ENCODE peak calls at places on chromosomes 16 and 17, in five cellular contexts. N is H1, Y is SK-N-SH, B is HCT116, D is GM12878. H is an unnamed sample.

GRCh38 chr17:9209347-9209746 is 188.0 kb downstream of the NTN1 start:
- DNase-seq in B (no peak), Y (no peak), D (no peak), N (no peak), H (no peak)

GRCh38 chr17:32158870-32159585 is 16.7 kb downstream of the RHOT1 start:
- DNase-seq in D (no peak), B (no peak), N (no peak), Y (no peak), H (no peak)

GRCh38 chr16:49936791-49937190 is 80.9 kb upstream of the ZNF423 start:
- DNase-seq in Y (no peak), N (no peak), B (no peak), D (no peak), H (no peak)

GRCh38 chr16:13077816-13078215 is 176.4 kb downstream of the SHISA9 start:
- DNase-seq in Y (no peak), N (no peak), B (no peak), D (no peak), H (no peak)

GRCh38 chr16:88458039-88458772 is 5.1 kb downstream of the ZFPM1 start:
- DNase-seq in B (no peak), Y (peak), N (no peak), D (no peak), H (no peak)

GRCh38 chr16:24925163-24925562 is 79.4 kb downstream of the SLC5A11 start:
- DNase-seq in Y (no peak), D (no peak), N (no peak), B (no peak), H (no peak)

GRCh38 chr17:81391964-81392908 is 3.0 kb upstream of the BAHCC1 start:
- DNase-seq in B (no peak), Y (peak), D (no peak), N (peak), H (no peak)

GRCh38 chr16:6573577-6573976 is 759.1 kb upstream of the RBFOX1 start:
- DNase-seq in N (peak), D (no peak), B (no peak), Y (peak), H (peak)

GRCh38 chr17:58007781-58008706 is 998 bp upstream of the SRSF1 start:
- DNase-seq in D (no peak), N (no peak), Y (peak), B (no peak), H (no peak)

GRCh38 chr16:30619643-30620042 is 9.5 kb upstream of the ZNF689 start:
- DNase-seq in B (no peak), D (no peak), Y (no peak), N (no peak), H (no peak)

GRCh38 chr17:42537826-42538451 is 1.9 kb downstream of the NAGLU start:
- DNase-seq in D (no peak), N (no peak), B (no peak), Y (no peak), H (no peak)

GRCh38 chr16:26981266-26981938 is 85.3 kb upstream of the C16orf82 start:
- DNase-seq in N (no peak), D (no peak), Y (no peak), B (no peak), H (no peak)

GRCh38 chr16:84593825-84594724 is 23.8 kb downstream of the COTL1 start:
- DNase-seq in N (no peak), D (peak), B (no peak), Y (peak), H (peak)

GRCh38 chr16:4373909-4374742 is 2.5 kb downstream of the VASN start:
- DNase-seq in D (no peak), B (no peak), Y (no peak), N (no peak), H (peak)

GRCh38 chr16:50697881-50698767 is 4.7 kb downstream of the NOD2 start:
- DNase-seq in D (peak), Y (no peak), N (no peak), B (no peak), H (no peak)

GRCh38 chr16:56729736-56730662 is at the start of gene NUP93:
- DNase-seq in D (peak), Y (peak), B (peak), N (peak), H (peak)

GRCh38 chr16:74691093-74691855 is 9.4 kb downstream of the MLKL start:
- DNase-seq in N (no peak), Y (no peak), D (no peak), B (no peak), H (no peak)

GRCh38 chr17:79340286-79340685 is 265.7 kb downstream of the ENGASE start:
- DNase-seq in D (peak), B (no peak), N (no peak), Y (no peak), H (no peak)

GRCh38 chr17:13002761-13003453 is 14.9 kb downstream of the ELAC2 start:
- DNase-seq in Y (peak), N (peak), B (peak), D (no peak), H (peak)

GRCh38 chr17:57511475-57512123 is 233.5 kb downstream of the CCDC182 start:
- DNase-seq in B (no peak), Y (no peak), N (no peak), D (no peak), H (no peak)

GRCh38 chr17:82819015-82819414 is 20.8 kb downstream of the ZNF750 start:
- DNase-seq in D (no peak), Y (no peak), B (no peak), N (no peak), H (no peak)

GRCh38 chr17:74531231-74531761 is at the start of gene CD300LB:
- DNase-seq in B (no peak), D (no peak), Y (no peak), N (no peak), H (no peak)

GRCh38 chr16:8137581-8137980 is 452.7 kb downstream of the TMEM114 start:
- DNase-seq in N (no peak), D (no peak), B (no peak), Y (no peak), H (peak)

GRCh38 chr16:68790130-68790761 is 53.1 kb upstream of the TANGO6 start:
- DNase-seq in Y (no peak), D (no peak), N (no peak), B (no peak), H (no peak)

GRCh38 chr17:38333635-38334295 is 10.0 kb downstream of the GPR179 start:
- DNase-seq in D (no peak), B (no peak), N (peak), Y (peak), H (peak)

GRCh38 chr17:77610980-77611641 is 347.4 kb upstream of the TNRC6C start:
- DNase-seq in B (no peak), N (no peak), Y (no peak), D (no peak), H (no peak)

GRCh38 chr16:17555176-17555575 is 84.4 kb upstream of the XYLT1 start:
- DNase-seq in Y (no peak), N (no peak), D (no peak), B (no peak), H (no peak)

GRCh38 chr17:74739227-74739831 is 2.3 kb downstream of the RAB37 start:
- DNase-seq in Y (no peak), B (no peak), N (no peak), D (no peak), H (no peak)

DNA sequence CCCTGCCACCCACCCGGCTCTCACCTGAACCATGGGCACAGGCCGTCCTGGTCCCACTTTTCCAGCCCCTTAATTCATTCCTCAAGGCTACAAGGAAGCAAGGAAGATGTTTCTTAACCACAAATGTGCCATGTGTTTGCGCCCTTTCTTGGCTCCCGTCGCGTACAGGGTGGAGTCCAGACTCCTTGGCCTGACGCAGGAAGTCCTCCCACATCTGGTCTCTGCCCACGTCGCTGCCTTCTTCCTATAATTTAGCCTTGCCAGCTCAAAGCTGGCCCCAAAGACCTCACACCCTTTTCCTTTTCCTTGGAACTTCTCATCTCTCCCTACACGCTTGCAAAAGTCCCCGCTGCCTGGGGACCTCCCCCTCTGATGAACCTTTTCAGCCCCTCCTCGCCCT is 38.8 kb upstream of the BHLHA9 start:
- DNase-seq in D (no peak), B (no peak), Y (no peak), N (no peak), H (no peak)
- TF ChIP-seq SIN3A in D (no peak), B (no peak), Y (no peak), N (no peak), H (no peak)

GRCh38 chr17:45305532-45306087 is 11.2 kb downstream of the MAP3K14 start:
- DNase-seq in D (no peak), Y (no peak), B (no peak), N (no peak), H (no peak)
- TF ChIP-seq SIN3A in D (no peak), Y (no peak), B (no peak), N (no peak), H (no peak)

DNA sequence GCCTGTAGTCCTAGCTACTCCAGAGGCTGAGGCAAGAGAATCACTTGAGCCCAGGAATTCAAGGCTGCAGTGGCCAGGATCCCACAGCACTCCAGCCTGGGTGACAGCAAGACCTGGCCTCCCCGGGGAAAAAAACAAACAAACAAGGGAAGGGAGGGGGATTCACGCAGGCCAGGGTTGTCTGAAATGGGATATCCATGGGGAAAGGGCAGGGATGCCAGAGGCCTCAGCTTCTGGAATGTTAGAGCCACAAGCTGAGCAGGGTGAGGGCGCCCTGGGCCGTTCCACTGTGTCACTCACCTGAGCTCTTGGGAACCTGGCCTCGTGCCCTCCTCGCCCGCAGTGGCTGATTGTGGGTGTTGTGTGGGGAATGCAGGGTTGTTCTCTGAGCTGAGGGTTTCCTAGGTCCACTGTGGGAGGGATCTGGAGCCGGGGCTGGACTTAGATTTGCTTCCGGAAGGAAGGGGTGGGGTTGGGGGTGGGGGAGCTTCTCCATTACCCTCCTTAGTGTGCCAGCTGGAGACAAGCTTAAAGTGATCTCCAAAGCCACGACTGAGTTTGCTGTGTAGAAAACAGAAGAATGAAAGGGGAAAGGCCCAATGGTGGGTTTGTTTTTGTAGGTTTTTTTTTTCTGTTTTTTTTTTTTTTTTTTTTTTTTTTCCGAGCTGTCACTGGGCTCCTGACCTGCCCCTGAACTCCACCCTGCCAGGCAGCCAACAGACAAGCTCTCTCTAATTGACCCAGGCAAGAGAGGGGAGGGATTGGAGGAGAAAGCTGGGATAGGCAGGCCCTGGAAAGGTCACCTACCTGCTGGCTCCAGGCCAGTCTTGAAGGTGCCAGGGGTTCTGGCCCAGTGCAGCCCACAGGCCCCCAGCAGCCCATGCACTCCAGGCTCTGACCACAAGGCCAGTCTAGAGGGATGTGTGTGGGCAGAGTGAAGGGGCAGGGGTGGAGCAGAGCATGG is at the start of gene SULT1A1:
- DNase-seq in Y (peak), B (no peak), D (no peak), N (no peak), H (peak)
- TF ChIP-seq SIN3A in Y (no peak), B (no peak), D (no peak), N (no peak), H (no peak)

GRCh38 chr17:49978501-49978900 is 9.5 kb downstream of the DLX4 start:
- DNase-seq in N (no peak), B (no peak), Y (no peak), D (no peak), H (no peak)
- TF ChIP-seq SIN3A in N (no peak), B (no peak), Y (no peak), D (no peak), H (no peak)

GRCh38 chr16:86324320-86324719 is 186.0 kb upstream of the FOXF1 start:
- DNase-seq in B (no peak), N (no peak), Y (no peak), D (no peak), H (no peak)
- TF ChIP-seq SIN3A in B (no peak), N (no peak), Y (no peak), D (no peak), H (no peak)

DNA sequence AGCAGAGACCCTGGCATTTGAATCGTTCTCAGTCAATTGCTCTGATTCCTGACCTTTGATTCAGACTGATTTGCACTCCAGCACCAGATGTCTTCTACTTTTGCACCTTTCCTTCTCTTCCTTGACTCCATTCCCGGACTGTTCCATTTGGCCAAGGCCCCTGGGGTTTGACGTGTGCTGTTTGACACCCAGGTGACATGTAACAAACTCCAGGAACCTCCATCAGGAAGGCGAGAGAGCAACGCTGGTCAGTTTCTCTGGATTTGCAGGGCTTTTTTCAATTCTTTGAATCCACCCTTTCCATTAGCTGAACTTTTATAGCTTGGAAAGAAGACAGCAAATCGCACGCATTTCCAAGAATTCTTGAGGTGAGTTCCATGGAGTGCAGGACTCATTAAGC is 98.4 kb upstream of the FOXF1 start:
- DNase-seq in Y (no peak), B (no peak), N (no peak), D (no peak), H (no peak)
- TF ChIP-seq SIN3A in Y (no peak), B (no peak), N (no peak), D (no peak), H (no peak)

GRCh38 chr17:29619251-29619650 is 3.5 kb downstream of the CORO6 start:
- DNase-seq in N (no peak), D (no peak), B (no peak), Y (peak), H (no peak)
- TF ChIP-seq SIN3A in N (no peak), D (no peak), B (no peak), Y (no peak), H (no peak)

DNA sequence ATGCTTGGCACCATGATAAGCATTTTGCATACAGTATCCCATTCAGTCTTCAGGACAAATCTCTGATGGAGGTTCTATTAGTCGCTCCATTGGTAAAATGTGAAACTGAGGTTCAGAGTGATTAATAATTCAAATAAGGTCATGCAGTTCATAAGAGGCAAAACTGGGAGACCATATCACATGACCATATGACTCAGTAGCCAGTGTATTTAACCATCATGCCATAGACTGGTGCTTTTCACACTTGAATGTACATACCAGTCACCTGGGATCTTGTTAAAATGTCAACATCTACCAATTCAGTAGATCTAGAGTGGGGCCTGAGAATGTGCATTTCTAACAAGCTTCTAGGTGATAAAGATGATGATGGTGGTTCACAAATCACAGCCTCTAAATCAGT is 4.3 kb downstream of the ACSM3 start:
- DNase-seq in N (no peak), B (no peak), D (no peak), Y (no peak), H (no peak)
- TF ChIP-seq SIN3A in N (no peak), B (no peak), D (no peak), Y (no peak), H (no peak)

DNA sequence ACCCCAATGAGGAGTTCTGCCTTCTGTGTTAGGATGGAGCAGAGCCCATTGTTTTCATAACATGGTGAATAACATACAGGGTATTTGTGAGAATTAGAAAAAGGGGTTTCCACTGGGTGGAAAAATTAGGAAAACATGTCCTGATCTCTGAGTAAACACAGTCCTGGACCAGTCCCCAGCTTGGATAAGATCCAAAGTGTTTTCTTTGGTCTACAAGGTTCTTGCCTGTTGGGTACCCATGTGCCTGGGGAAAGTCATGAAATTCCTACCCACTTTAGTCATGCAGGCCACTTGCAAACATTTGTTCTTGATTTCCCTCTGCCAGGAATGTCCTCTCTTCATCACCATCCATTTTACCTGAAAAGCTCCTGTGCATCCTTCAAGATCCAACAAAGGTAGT is 164.8 kb upstream of the DYNLRB2 start:
- DNase-seq in B (no peak), Y (no peak), D (no peak), N (no peak), H (no peak)
- TF ChIP-seq SIN3A in B (no peak), Y (no peak), D (no peak), N (no peak), H (no peak)

H was measured in K562.